ENCODE peak calls at places on chromosomes 4 and X, in five cellular contexts. V is neural crest cell, N is caudate nucleus, E is GM23338, W is AG04449. J is an unnamed sample.
A peak's percentile ranks its signal among the peaks of the same experiment; 100 is the strongest.

GRCh38 chr4:1215347-1216075 is 33.4 kb downstream of the CTBP1 start:
- DNase-seq in V (no peak), W (no peak), E (no peak), N (no peak), J (no peak)

GRCh38 chr4:15996773-15997172 is 33.8 kb upstream of the FGFBP2 start:
- DNase-seq in W (no peak), E (no peak), V (no peak), N (no peak), J (no peak)

GRCh38 chrX:10833299-10834169 is 213.1 kb upstream of the MID1 start:
- DNase-seq in V (peak; percentile 2), W (no peak), E (peak; percentile 65), N (no peak), J (no peak)

GRCh38 chrX:71493111-71493613 is 39.7 kb upstream of the OGT start:
- DNase-seq in N (no peak), V (no peak), E (no peak), W (no peak), J (no peak)

GRCh38 chr4:107044170-107044569 is 8.1 kb upstream of the DKK2 start:
- DNase-seq in N (no peak), E (peak; percentile 34), V (no peak), W (no peak), J (no peak)

GRCh38 chr4:17115546-17115945 is 217.1 kb upstream of the LDB2 start:
- DNase-seq in V (no peak), W (no peak), N (no peak), E (peak; percentile 29), J (no peak)

GRCh38 chr4:14871676-14872430 is 130.4 kb upstream of the CPEB2 start:
- DNase-seq in V (no peak), N (no peak), E (peak; percentile 72), W (no peak), J (no peak)

GRCh38 chr4:67091668-67092067 is 453.6 kb downstream of the CENPC start:
- DNase-seq in N (no peak), E (no peak), W (no peak), V (no peak), J (no peak)

GRCh38 chr4:13535708-13536361 is 8.5 kb downstream of the NKX3-2 start:
- DNase-seq in N (no peak), W (no peak), E (peak; percentile 70), V (no peak), J (no peak)

GRCh38 chr4:111650553-111651183 is 494.6 kb upstream of the FAM241A start:
- DNase-seq in W (no peak), E (peak; percentile 33), N (no peak), V (no peak), J (no peak)

GRCh38 chrX:15911729-15912550 is 57.3 kb upstream of the AP1S2 start:
- DNase-seq in E (no peak), W (no peak), V (no peak), N (no peak), J (no peak)

GRCh38 chr4:75696036-75696435 is 22.8 kb upstream of the G3BP2 start:
- DNase-seq in W (no peak), E (no peak), V (no peak), N (no peak), J (no peak)

GRCh38 chr4:158578476-158578875 is 56.8 kb downstream of the RXFP1 start:
- DNase-seq in W (no peak), V (no peak), N (no peak), E (peak; percentile 57), J (no peak)

GRCh38 chrX:9342581-9343051 is 122.2 kb upstream of the TBL1X start:
- DNase-seq in N (peak; percentile 66), W (no peak), E (peak; percentile 84), V (peak; percentile 47), J (peak; percentile 68)

GRCh38 chr4:67751260-67751659 is 2.9 kb downstream of the GNRHR start:
- DNase-seq in W (no peak), N (no peak), E (no peak), V (no peak), J (no peak)

GRCh38 chr4:26022346-26022891 is 108.4 kb downstream of the SMIM20 start:
- DNase-seq in V (no peak), W (no peak), E (no peak), N (no peak), J (no peak)

GRCh38 chrX:24150051-24150790 is 692 bp downstream of the ZFX start:
- DNase-seq in E (peak; percentile 83), N (peak; percentile 90), V (peak; percentile 81), W (no peak), J (peak; percentile 55)

GRCh38 chrX:101460669-101461068 is 24.6 kb upstream of the ARMCX4 start:
- DNase-seq in N (no peak), V (no peak), W (no peak), E (no peak), J (no peak)